ENCODE peak calls at places on chromosomes 12 and 14, in seven cellular contexts. N, X, I, D, S, L and V are unnamed samples.

GRCh38 chr12:24903305-24904088 is 45.4 kb downstream of the BCAT1 start:
- DNase-seq in N (peak), X (no peak), I (no peak), D (no peak), S (no peak), L (no peak), V (peak)

GRCh38 chr12:24228371-24228770 is 278.9 kb upstream of the SOX5 start:
- DNase-seq in N (no peak), X (no peak), I (no peak), D (no peak), S (no peak), L (no peak), V (no peak)

GRCh38 chr12:102542816-102543448 is 62.6 kb upstream of the IGF1 start:
- DNase-seq in N (no peak), X (no peak), I (no peak), D (no peak), S (no peak), L (no peak), V (no peak)

GRCh38 chr12:72677187-72677586 is 405.0 kb downstream of the TRHDE start:
- DNase-seq in N (no peak), X (no peak), I (no peak), D (no peak), S (no peak), L (no peak), V (no peak)

GRCh38 chr14:34632451-34632850 is 2.5 kb upstream of the SNX6 start:
- DNase-seq in N (no peak), X (no peak), I (no peak), D (no peak), S (no peak), L (no peak), V (no peak)

GRCh38 chr14:63853831-63854293 is 1.1 kb downstream of the SYNE2 start:
- DNase-seq in N (peak), X (no peak), I (peak), D (peak), S (peak), L (peak), V (peak)

GRCh38 chr14:97077253-97077653 is 280.1 kb downstream of the VRK1 start:
- DNase-seq in N (peak), X (peak), I (no peak), D (peak), S (no peak), L (no peak), V (peak)

GRCh38 chr14:71467419-71467818 is 464.8 kb upstream of the RGS6 start:
- DNase-seq in N (no peak), X (no peak), I (peak), D (no peak), S (no peak), L (no peak), V (no peak)

GRCh38 chr14:77844802-77845201 is 44.9 kb downstream of the ADCK1 start:
- DNase-seq in N (no peak), X (no peak), I (no peak), D (no peak), S (no peak), L (no peak), V (no peak)

GRCh38 chr14:51035611-51036192 is 59.2 kb downstream of the TRIM9 start:
- DNase-seq in N (no peak), X (no peak), I (no peak), D (no peak), S (no peak), L (no peak), V (no peak)

GRCh38 chr12:78062781-78063180 is 232.1 kb downstream of the NAV3 start:
- DNase-seq in N (no peak), X (no peak), I (no peak), D (no peak), S (no peak), L (no peak), V (no peak)

GRCh38 chr12:50572275-50572674 is 67.5 kb downstream of the DIP2B start:
- DNase-seq in N (no peak), X (no peak), I (no peak), D (no peak), S (no peak), L (no peak), V (no peak)

GRCh38 chr14:81453166-81453766 is 53.1 kb upstream of the STON2 start:
- DNase-seq in N (peak), X (no peak), I (peak), D (no peak), S (peak), L (no peak), V (peak)

GRCh38 chr14:33941727-33942126 is 9.1 kb downstream of the EGLN3 start:
- DNase-seq in N (no peak), X (peak), I (no peak), D (no peak), S (no peak), L (no peak), V (no peak)

GRCh38 chr12:80044694-80045046 is 54.7 kb upstream of the OTOGL start:
- DNase-seq in N (no peak), X (peak), I (no peak), D (no peak), S (no peak), L (no peak), V (no peak)

GRCh38 chr14:89489796-89490506 is 72.9 kb upstream of the FOXN3 start:
- DNase-seq in N (no peak), X (no peak), I (peak), D (no peak), S (no peak), L (no peak), V (no peak)

GRCh38 chr14:74362361-74362915 is 14.2 kb downstream of the VRTN start:
- DNase-seq in N (peak), X (peak), I (peak), D (peak), S (peak), L (peak), V (peak)

GRCh38 chr14:92513204-92513965 is at the start of gene RIN3:
- DNase-seq in N (peak), X (peak), I (no peak), D (no peak), S (peak), L (peak), V (peak)

GRCh38 chr14:99169776-99170356 is 102.1 kb downstream of the BCL11B start:
- DNase-seq in N (no peak), X (no peak), I (no peak), D (no peak), S (no peak), L (no peak), V (no peak)

GRCh38 chr12:2383276-2384028 is 330.7 kb downstream of the CACNA1C start:
- DNase-seq in N (no peak), X (peak), I (no peak), D (no peak), S (no peak), L (peak), V (no peak)

GRCh38 chr12:113519464-113520191 is 48.0 kb upstream of the LHX5 start:
- DNase-seq in N (no peak), X (no peak), I (no peak), D (no peak), S (no peak), L (no peak), V (no peak)